ENCODE peak calls at places on chromosome 22, in four cellular contexts. Y, M, I and Z are unnamed samples.

GRCh38 chr22:46578824-46579561 is 41.2 kb upstream of the GRAMD4 start:
- DNase-seq in Y (no peak), M (no peak), I (no peak), Z (no peak)

GRCh38 chr22:37443086-37443485 is 15.8 kb upstream of the ELFN2 start:
- DNase-seq in Y (no peak), M (no peak), I (no peak), Z (no peak)

GRCh38 chr22:46969491-46969890 is 207.0 kb downstream of the TBC1D22A start:
- DNase-seq in Y (no peak), M (no peak), I (no peak), Z (no peak)

GRCh38 chr22:37237371-37238268 is 6.4 kb downstream of the RAC2 start:
- DNase-seq in Y (no peak), M (no peak), I (no peak), Z (no peak)

GRCh38 chr22:49347376-49347775 is 480.3 kb downstream of the BRD1 start:
- DNase-seq in Y (no peak), M (no peak), I (no peak), Z (no peak)

GRCh38 chr22:38843716-38844660 is at the start of gene NPTXR:
- DNase-seq in Y (peak), M (peak), I (peak), Z (no peak)

GRCh38 chr22:37967147-37967546 is 13.6 kb downstream of the POLR2F start:
- DNase-seq in Y (no peak), M (no peak), I (no peak), Z (no peak)

GRCh38 chr22:46057762-46058420 is 80.9 kb upstream of the WNT7B start:
- DNase-seq in Y (no peak), M (no peak), I (no peak), Z (peak)

GRCh38 chr22:43277987-43278601 is 65.1 kb downstream of the SCUBE1 start:
- DNase-seq in Y (no peak), M (no peak), I (no peak), Z (no peak)

GRCh38 chr22:48432721-48433518 is 1394.8 kb downstream of the BRD1 start:
- DNase-seq in Y (no peak), M (no peak), I (no peak), Z (no peak)

GRCh38 chr22:40960137-40960536 is 9.0 kb downstream of the RBX1 start:
- DNase-seq in Y (no peak), M (no peak), I (no peak), Z (no peak)

GRCh38 chr22:41565403-41566054 is 4.7 kb downstream of the CSDC2 start:
- DNase-seq in Y (no peak), M (no peak), I (no peak), Z (peak)

GRCh38 chr22:46568102-46568809 is 30.8 kb upstream of the CELSR1 start:
- DNase-seq in Y (no peak), M (no peak), I (no peak), Z (no peak)

GRCh38 chr22:22558972-22559603 is at the start of gene PRAME:
- DNase-seq in Y (peak), M (peak), I (peak), Z (peak)

GRCh38 chr22:19621372-19622060 is 92.8 kb upstream of the SEPTIN5 start:
- DNase-seq in Y (no peak), M (no peak), I (no peak), Z (no peak)

GRCh38 chr22:40509401-40510134 is 127.0 kb downstream of the MRTFA start:
- DNase-seq in Y (no peak), M (no peak), I (no peak), Z (peak)

GRCh38 chr22:46444390-46444854 is 93.0 kb downstream of the CELSR1 start:
- DNase-seq in Y (no peak), M (peak), I (no peak), Z (no peak)

GRCh38 chr22:31588970-31589675 is 72.9 kb downstream of the PISD start:
- DNase-seq in Y (no peak), M (no peak), I (no peak), Z (no peak)

GRCh38 chr22:28282346-28282745 is 363.3 kb upstream of the PITPNB start:
- DNase-seq in Y (no peak), M (no peak), I (no peak), Z (peak)

GRCh38 chr22:32044913-32045312 is 1.9 kb downstream of the SLC5A1 start:
- DNase-seq in Y (no peak), M (no peak), I (no peak), Z (no peak)

GRCh38 chr22:37910863-37911262 is 4.8 kb downstream of the MICALL1 start:
- DNase-seq in Y (no peak), M (peak), I (no peak), Z (no peak)

GRCh38 chr22:31526275-31526674 is 29.9 kb downstream of the SFI1 start:
- DNase-seq in Y (no peak), M (no peak), I (no peak), Z (no peak)

GRCh38 chr22:17943533-17944204 is 80.7 kb downstream of the MICAL3 start:
- DNase-seq in Y (no peak), M (no peak), I (no peak), Z (no peak)

GRCh38 chr22:17939579-17939978 is 84.8 kb downstream of the MICAL3 start:
- DNase-seq in Y (no peak), M (no peak), I (no peak), Z (no peak)

GRCh38 chr22:17942721-17943120 is 81.6 kb downstream of the MICAL3 start:
- DNase-seq in Y (no peak), M (no peak), I (no peak), Z (no peak)

GRCh38 chr22:17944205-17944725 is 80.1 kb downstream of the MICAL3 start:
- DNase-seq in Y (no peak), M (no peak), I (no peak), Z (no peak)

GRCh38 chr22:17941501-17942406 is 82.6 kb downstream of the MICAL3 start:
- DNase-seq in Y (no peak), M (no peak), I (no peak), Z (no peak)
- TF ChIP-seq CTCF in Y (no peak), M (no peak), I (no peak), Z (no peak)

GRCh38 chr22:50474711-50475651 is at the start of gene SBF1:
- DNase-seq in Y (peak), M (peak), I (peak), Z (peak)

GRCh38 chr22:50471962-50472361 is 2.9 kb downstream of the SBF1 start:
- DNase-seq in Y (no peak), M (no peak), I (no peak), Z (no peak)

GRCh38 chr22:50473855-50474671 is 772 bp downstream of the SBF1 start:
- DNase-seq in Y (peak), M (no peak), I (no peak), Z (no peak)

GRCh38 chr22:50471197-50471847 is 3.5 kb downstream of the SBF1 start:
- DNase-seq in Y (no peak), M (no peak), I (no peak), Z (no peak)

DNA sequence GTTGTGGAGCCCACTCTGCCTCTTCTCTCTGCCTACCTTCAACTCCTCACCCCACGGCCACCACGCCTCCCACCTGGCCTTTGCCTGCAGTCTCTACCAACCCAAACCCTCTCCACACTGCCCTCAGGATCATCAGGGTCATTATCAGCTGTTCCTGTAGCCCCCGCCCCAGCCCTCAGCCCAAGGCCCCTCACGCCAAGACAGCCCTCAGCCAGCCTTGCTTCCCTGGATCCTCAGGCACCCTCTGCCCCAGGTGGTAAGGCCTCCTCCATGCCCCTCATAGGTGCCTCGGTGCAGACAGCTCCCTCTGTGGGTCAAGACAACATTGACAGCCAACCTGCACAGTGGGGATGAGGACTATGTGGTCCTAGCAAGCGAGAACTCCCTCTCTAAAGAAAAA is 1.7 kb downstream of the SBF1 start:
- DNase-seq in Y (no peak), M (peak), I (peak), Z (peak)
- TF ChIP-seq CTCF in Y (peak), M (peak), I (no peak), Z (no peak)

GRCh38 chr22:44936201-44936600 is 73.6 kb downstream of the PHF21B start:
- DNase-seq in Y (no peak), M (no peak), I (no peak), Z (no peak)
- TF ChIP-seq CTCF in Y (no peak), M (no peak), I (no peak), Z (no peak)

GRCh38 chr22:24758164-24758799 is 16.2 kb downstream of the PIWIL3 start:
- DNase-seq in Y (peak), M (peak), I (peak), Z (peak)
- TF ChIP-seq CTCF in Y (peak), M (peak), I (peak), Z (peak)

GRCh38 chr22:35528967-35529366 is 11.7 kb upstream of the RASD2 start:
- DNase-seq in Y (no peak), M (no peak), I (no peak), Z (no peak)
- TF ChIP-seq CTCF in Y (no peak), M (no peak), I (no peak), Z (no peak)